ENCODE peak calls at places on chromosomes 3 and 15, in nine cellular contexts. J is GM12864, S is astrocyte, N is sigmoid colon, H is HCT116, G is thyroid gland, A is heart right ventricle, L is colonic mucosa, T is GM12865. O is an unnamed sample.

GRCh38 chr3:37640636-37641375 is 220.9 kb upstream of the CTDSPL start:
- DNase-seq in S (no peak), T (no peak), H (no peak), J (no peak), G (peak; percentile 79), N (no peak), L (no peak), A (no peak), O (no peak)

GRCh38 chr3:141804778-141805639 is 41.8 kb downstream of the GRK7 start:
- DNase-seq in L (no peak), H (no peak), T (no peak), S (no peak), A (no peak), G (no peak), J (no peak), N (no peak), O (no peak)

GRCh38 chr3:143653935-143654334 is 194.3 kb downstream of the SLC9A9 start:
- DNase-seq in H (no peak), N (no peak), S (no peak), A (no peak), G (no peak), L (no peak), J (no peak), T (no peak), O (no peak)

GRCh38 chr15:90407871-90408317 is 19.9 kb downstream of the IQGAP1 start:
- DNase-seq in H (no peak), G (no peak), T (peak; percentile 54), N (no peak), L (no peak), S (no peak), J (no peak), A (no peak), O (no peak)

GRCh38 chr15:53458736-53459135 is 300.7 kb downstream of the WDR72 start:
- DNase-seq in T (no peak), N (no peak), L (no peak), S (no peak), J (no peak), A (no peak), G (no peak), H (no peak), O (no peak)

GRCh38 chr15:48469681-48470080 is 138.5 kb downstream of the DUT start:
- DNase-seq in N (no peak), L (no peak), J (no peak), S (peak; percentile 52), G (no peak), H (no peak), T (no peak), A (no peak), O (no peak)

GRCh38 chr15:67033521-67033920 is 31.9 kb upstream of the SMAD3 start:
- DNase-seq in H (no peak), L (no peak), A (peak; percentile 18), S (no peak), T (no peak), G (peak; percentile 42), N (no peak), J (no peak), O (no peak)

GRCh38 chr3:170356596-170357175 is 829 bp upstream of the SKIL start:
- DNase-seq in H (no peak), G (peak; percentile 79), J (no peak), S (peak; percentile 55), T (peak; percentile 91), A (peak; percentile 91), N (peak; percentile 90), L (peak; percentile 91), O (peak; percentile 96)

GRCh38 chr3:177426151-177426904 is 229.0 kb upstream of the TBL1XR1 start:
- DNase-seq in J (no peak), H (no peak), N (no peak), A (no peak), G (no peak), L (no peak), T (no peak), S (no peak), O (no peak)

GRCh38 chr3:16369885-16370284 is 104.9 kb downstream of the OXNAD1 start:
- DNase-seq in T (no peak), A (no peak), S (peak; percentile 77), J (no peak), G (peak; percentile 45), L (no peak), H (no peak), N (no peak), O (no peak)

GRCh38 chr3:143065364-143065763 is 54.2 kb upstream of the CHST2 start:
- DNase-seq in H (no peak), T (no peak), L (no peak), S (no peak), G (no peak), N (no peak), A (no peak), J (no peak), O (no peak)

GRCh38 chr15:28082891-28083688 is 16.0 kb downstream of the OCA2 start:
- DNase-seq in A (no peak), J (no peak), N (no peak), G (no peak), S (no peak), T (no peak), H (no peak), L (peak; percentile 61), O (no peak)

GRCh38 chr3:145865329-145865904 is 295.6 kb downstream of the PLOD2 start:
- DNase-seq in L (no peak), H (no peak), N (no peak), S (peak; percentile 58), A (no peak), T (no peak), G (no peak), J (no peak), O (no peak)

GRCh38 chr15:39125904-39126303 is 455.0 kb upstream of the THBS1 start:
- DNase-seq in S (peak; percentile 37), L (peak; percentile 42), T (peak; percentile 71), N (no peak), H (peak; percentile 51), G (peak; percentile 15), A (no peak), J (peak; percentile 5), O (no peak)

GRCh38 chr15:39130556-39131379 is 450.1 kb upstream of the THBS1 start:
- DNase-seq in S (no peak), N (no peak), G (no peak), H (no peak), L (no peak), J (no peak), A (no peak), T (no peak), O (no peak)

GRCh38 chr15:39127151-39127815 is 453.6 kb upstream of the THBS1 start:
- DNase-seq in J (no peak), H (no peak), G (no peak), T (no peak), A (no peak), S (peak; percentile 76), L (no peak), N (no peak), O (no peak)

GRCh38 chr15:39128746-39129145 is 452.1 kb upstream of the THBS1 start:
- DNase-seq in H (no peak), S (peak; percentile 35), L (no peak), T (no peak), N (no peak), A (no peak), G (no peak), J (no peak), O (no peak)

GRCh38 chr15:39127925-39128617 is 452.8 kb upstream of the THBS1 start:
- DNase-seq in T (no peak), L (peak; percentile 32), J (no peak), H (peak; percentile 62), A (no peak), G (no peak), S (peak; percentile 99), N (no peak), O (no peak)
- H3K4me3 ChIP-seq in T (no peak overlapping the region), L (no peak overlapping the region), J (no peak overlapping the region), H (no peak overlapping the region), A (no peak overlapping the region), G (no peak overlapping the region), S (peak overlapping the region; percentile 3), N (no peak overlapping the region), O (no peak overlapping the region)

DNA sequence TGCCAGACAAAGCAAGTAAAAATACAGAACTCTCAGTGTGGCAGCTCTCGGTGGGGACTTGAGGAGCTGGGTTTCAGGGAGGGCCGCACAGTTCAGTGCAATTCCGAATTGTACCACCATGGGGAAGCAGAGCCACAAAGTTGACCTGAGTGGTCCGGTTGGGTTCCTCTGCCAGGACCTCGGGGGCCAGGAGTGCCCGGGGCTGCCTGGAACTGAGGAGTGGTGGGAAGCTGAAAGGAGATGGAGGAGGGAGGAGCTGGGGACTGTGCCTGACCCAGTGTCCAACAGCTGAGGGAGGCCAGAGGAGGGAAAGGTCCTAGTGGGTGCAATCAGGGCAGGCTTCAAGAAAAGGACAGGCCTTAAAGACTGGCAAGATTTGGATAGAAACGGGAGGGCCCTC is 32.2 kb upstream of the TRH start:
- DNase-seq in H (peak; percentile 65), L (peak; percentile 51), A (peak; percentile 49), N (no peak), S (peak; percentile 19), T (peak; percentile 65), J (no peak), G (peak; percentile 60), O (peak; percentile 39)
- TF ChIP-seq CTCF in H (peak; percentile 76), L (peak; percentile 73), A (peak; percentile 51), N (peak; percentile 63), S (peak; percentile 66), T (peak; percentile 67), J (peak; percentile 87), G (peak; percentile 63), O (no peak)

GRCh38 chr3:63328386-63328785 is 50.3 kb downstream of the SYNPR start:
- DNase-seq in H (no peak), T (no peak), A (peak; percentile 26), S (peak; percentile 47), L (no peak), G (peak; percentile 58), N (no peak), J (no peak), O (no peak)
- H3K4me3 ChIP-seq in H (no peak overlapping the region), T (no peak overlapping the region), A (no peak overlapping the region), S (no peak overlapping the region), L (no peak overlapping the region), G (no peak overlapping the region), N (no peak overlapping the region), J (no peak overlapping the region), O (no peak overlapping the region)

GRCh38 chr15:98131924-98132323 is 171.4 kb downstream of the ARRDC4 start:
- DNase-seq in H (no peak), G (no peak), N (no peak), A (no peak), T (no peak), L (no peak), J (no peak), S (no peak), O (no peak)
- TF ChIP-seq CTCF in H (no peak), G (no peak), N (no peak), A (no peak), T (no peak), L (no peak), J (no peak), S (no peak), O (no peak)

DNA sequence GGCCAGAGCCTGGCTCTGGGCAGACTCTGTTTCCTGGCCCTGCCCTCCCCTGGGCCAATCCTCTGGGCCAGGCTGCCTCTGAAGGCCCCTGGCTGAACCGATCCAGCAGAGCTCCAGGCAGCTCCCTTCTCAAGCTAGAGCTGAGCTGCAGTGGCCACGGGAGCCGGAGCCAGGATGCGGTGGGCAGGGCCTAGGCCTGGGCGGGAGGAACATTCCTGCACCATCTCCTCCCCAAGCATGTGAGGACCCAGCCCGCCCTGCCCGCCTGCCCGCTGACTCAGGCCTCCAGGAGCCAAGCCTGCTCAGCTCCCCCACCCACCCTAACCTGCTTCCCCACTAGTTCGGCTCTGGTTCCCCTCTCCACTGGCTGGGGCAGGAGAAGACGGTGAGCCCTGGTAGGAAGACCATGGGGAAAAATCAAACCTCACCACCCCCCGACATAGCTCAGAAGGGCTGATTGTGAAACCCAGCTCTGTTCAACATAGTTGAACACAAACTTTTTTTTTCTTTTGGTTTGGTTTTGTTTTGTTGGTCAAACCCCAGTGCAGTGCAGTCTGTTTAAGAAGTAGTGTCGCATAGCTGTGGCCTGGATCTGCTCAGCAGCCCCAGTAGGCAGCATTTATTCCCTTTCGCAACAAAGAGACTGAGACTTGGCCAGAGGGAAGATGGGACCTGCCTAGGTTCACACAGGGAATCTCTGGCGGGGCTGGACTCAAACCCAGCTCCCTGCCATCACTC is 13.5 kb downstream of the SNX33 start:
- DNase-seq in L (peak; percentile 78), H (no peak), T (no peak), G (peak; percentile 96), J (no peak), S (peak; percentile 91), A (peak; percentile 81), N (peak; percentile 97), O (peak; percentile 91)
- H3K4me3 ChIP-seq in L (no peak overlapping the region), H (no peak overlapping the region), T (no peak overlapping the region), G (no peak overlapping the region), J (no peak overlapping the region), S (no peak overlapping the region), A (no peak overlapping the region), N (peak overlapping the region; percentile 8), O (no peak overlapping the region)

O was measured in lower leg skin.